ENCODE peak calls at places on chromosomes 6 and 20, in nine cellular contexts. One of them, this sample, is unnamed.

GRCh38 chr6:125792680-125793079 is 1.9 kb downstream of the NCOA7 start:
- DNase-seq in endothelial cell: no peak
- DNase-seq in coronary artery: no peak
- DNase-seq in AG09309: no peak
- DNase-seq in AG04450: no peak
- DNase-seq in neural crest cell: no peak
- DNase-seq in RWPE1: no peak
- DNase-seq in Peyer's patch: no peak
- DNase-seq in heart left ventricle: no peak
- DNase-seq in this sample: no peak

GRCh38 chr6:32194825-32195651 is 2.6 kb upstream of the GPSM3 start:
- DNase-seq in endothelial cell: peak
- DNase-seq in neural crest cell: peak
- DNase-seq in Peyer's patch: no peak
- DNase-seq in RWPE1: peak
- DNase-seq in AG04450: no peak
- DNase-seq in coronary artery: peak
- DNase-seq in AG09309: peak
- DNase-seq in heart left ventricle: no peak
- DNase-seq in this sample: peak

GRCh38 chr20:819680-820327 is 13.7 kb upstream of the FAM110A start:
- DNase-seq in RWPE1: no peak
- DNase-seq in AG04450: no peak
- DNase-seq in heart left ventricle: no peak
- DNase-seq in coronary artery: no peak
- DNase-seq in AG09309: no peak
- DNase-seq in endothelial cell: no peak
- DNase-seq in Peyer's patch: no peak
- DNase-seq in neural crest cell: no peak
- DNase-seq in this sample: no peak

GRCh38 chr6:133764011-133764812 is 124.7 kb upstream of the TCF21 start:
- DNase-seq in Peyer's patch: no peak
- DNase-seq in neural crest cell: no peak
- DNase-seq in coronary artery: no peak
- DNase-seq in endothelial cell: no peak
- DNase-seq in AG09309: no peak
- DNase-seq in heart left ventricle: no peak
- DNase-seq in RWPE1: no peak
- DNase-seq in AG04450: no peak
- DNase-seq in this sample: peak

GRCh38 chr20:22575087-22575721 is 9.2 kb downstream of the FOXA2 start:
- DNase-seq in neural crest cell: no peak
- DNase-seq in endothelial cell: no peak
- DNase-seq in RWPE1: no peak
- DNase-seq in AG04450: no peak
- DNase-seq in coronary artery: peak
- DNase-seq in Peyer's patch: no peak
- DNase-seq in AG09309: no peak
- DNase-seq in heart left ventricle: no peak
- DNase-seq in this sample: no peak

GRCh38 chr6:91097316-91097878 is 510.5 kb upstream of the MAP3K7 start:
- DNase-seq in neural crest cell: no peak
- DNase-seq in Peyer's patch: no peak
- DNase-seq in AG04450: no peak
- DNase-seq in endothelial cell: no peak
- DNase-seq in coronary artery: no peak
- DNase-seq in AG09309: no peak
- DNase-seq in RWPE1: no peak
- DNase-seq in heart left ventricle: peak
- DNase-seq in this sample: no peak

GRCh38 chr6:166004491-166005275 is 163.0 kb downstream of the TBXT start:
- DNase-seq in neural crest cell: no peak
- DNase-seq in RWPE1: no peak
- DNase-seq in AG09309: no peak
- DNase-seq in heart left ventricle: no peak
- DNase-seq in Peyer's patch: no peak
- DNase-seq in AG04450: no peak
- DNase-seq in endothelial cell: no peak
- DNase-seq in coronary artery: no peak
- DNase-seq in this sample: no peak

GRCh38 chr20:45368221-45368980 is 5.4 kb downstream of the SYS1 start:
- DNase-seq in neural crest cell: no peak
- DNase-seq in RWPE1: no peak
- DNase-seq in heart left ventricle: no peak
- DNase-seq in AG09309: no peak
- DNase-seq in AG04450: no peak
- DNase-seq in endothelial cell: no peak
- DNase-seq in coronary artery: no peak
- DNase-seq in Peyer's patch: no peak
- DNase-seq in this sample: no peak

GRCh38 chr20:56731041-56731440 is 101.9 kb downstream of the TFAP2C start:
- DNase-seq in heart left ventricle: no peak
- DNase-seq in neural crest cell: no peak
- DNase-seq in endothelial cell: no peak
- DNase-seq in RWPE1: no peak
- DNase-seq in AG04450: no peak
- DNase-seq in coronary artery: no peak
- DNase-seq in AG09309: no peak
- DNase-seq in Peyer's patch: no peak
- DNase-seq in this sample: no peak

GRCh38 chr6:1024587-1024986 is 287.3 kb upstream of the FOXQ1 start:
- DNase-seq in endothelial cell: no peak
- DNase-seq in RWPE1: no peak
- DNase-seq in AG04450: peak
- DNase-seq in neural crest cell: no peak
- DNase-seq in coronary artery: no peak
- DNase-seq in heart left ventricle: no peak
- DNase-seq in AG09309: peak
- DNase-seq in Peyer's patch: no peak
- DNase-seq in this sample: peak

GRCh38 chr6:158596861-158597260 is 37.0 kb downstream of the TMEM181 start:
- DNase-seq in endothelial cell: no peak
- DNase-seq in coronary artery: no peak
- DNase-seq in AG09309: no peak
- DNase-seq in Peyer's patch: no peak
- DNase-seq in RWPE1: no peak
- DNase-seq in AG04450: no peak
- DNase-seq in neural crest cell: no peak
- DNase-seq in heart left ventricle: no peak
- DNase-seq in this sample: no peak

GRCh38 chr6:10745116-10745515 is 2.5 kb upstream of the TMEM14B start:
- DNase-seq in RWPE1: no peak
- DNase-seq in AG04450: no peak
- DNase-seq in coronary artery: no peak
- DNase-seq in Peyer's patch: no peak
- DNase-seq in heart left ventricle: no peak
- DNase-seq in AG09309: no peak
- DNase-seq in endothelial cell: no peak
- DNase-seq in neural crest cell: no peak
- DNase-seq in this sample: no peak

GRCh38 chr6:436308-437041 is 44.9 kb downstream of the IRF4 start:
- DNase-seq in coronary artery: no peak
- DNase-seq in Peyer's patch: no peak
- DNase-seq in neural crest cell: no peak
- DNase-seq in AG09309: peak
- DNase-seq in AG04450: peak
- DNase-seq in endothelial cell: no peak
- DNase-seq in RWPE1: no peak
- DNase-seq in heart left ventricle: no peak
- DNase-seq in this sample: peak

GRCh38 chr6:8707956-8708772 is 272.8 kb upstream of the SLC35B3 start:
- DNase-seq in Peyer's patch: no peak
- DNase-seq in AG09309: peak
- DNase-seq in coronary artery: no peak
- DNase-seq in AG04450: no peak
- DNase-seq in heart left ventricle: no peak
- DNase-seq in RWPE1: peak
- DNase-seq in endothelial cell: no peak
- DNase-seq in neural crest cell: no peak
- DNase-seq in this sample: peak

GRCh38 chr6:67361264-67361663 is 1273.8 kb upstream of the ADGRB3 start:
- DNase-seq in coronary artery: no peak
- DNase-seq in AG09309: no peak
- DNase-seq in endothelial cell: no peak
- DNase-seq in Peyer's patch: no peak
- DNase-seq in heart left ventricle: no peak
- DNase-seq in neural crest cell: no peak
- DNase-seq in AG04450: no peak
- DNase-seq in RWPE1: no peak
- DNase-seq in this sample: no peak

GRCh38 chr20:18801516-18801915 is 12.1 kb upstream of the SCP2D1 start:
- DNase-seq in neural crest cell: no peak
- DNase-seq in RWPE1: no peak
- DNase-seq in Peyer's patch: no peak
- DNase-seq in endothelial cell: no peak
- DNase-seq in heart left ventricle: no peak
- DNase-seq in coronary artery: no peak
- DNase-seq in AG09309: no peak
- DNase-seq in AG04450: no peak
- DNase-seq in this sample: no peak

GRCh38 chr6:119742188-119742803 is 392.7 kb upstream of the MAN1A1 start:
- DNase-seq in RWPE1: peak
- DNase-seq in Peyer's patch: peak
- DNase-seq in endothelial cell: peak
- DNase-seq in AG09309: peak
- DNase-seq in coronary artery: no peak
- DNase-seq in neural crest cell: peak
- DNase-seq in heart left ventricle: peak
- DNase-seq in AG04450: no peak
- DNase-seq in this sample: no peak

GRCh38 chr20:47044938-47045337 is 150.3 kb downstream of the EYA2 start:
- DNase-seq in coronary artery: no peak
- DNase-seq in Peyer's patch: no peak
- DNase-seq in endothelial cell: no peak
- DNase-seq in heart left ventricle: no peak
- DNase-seq in AG09309: no peak
- DNase-seq in RWPE1: no peak
- DNase-seq in neural crest cell: no peak
- DNase-seq in AG04450: no peak
- DNase-seq in this sample: no peak

GRCh38 chr20:56360133-56360898 is 1.5 kb downstream of the FAM210B start:
- DNase-seq in AG04450: no peak
- DNase-seq in endothelial cell: no peak
- DNase-seq in heart left ventricle: no peak
- DNase-seq in neural crest cell: no peak
- DNase-seq in coronary artery: no peak
- DNase-seq in AG09309: no peak
- DNase-seq in RWPE1: peak
- DNase-seq in Peyer's patch: no peak
- DNase-seq in this sample: no peak

GRCh38 chr20:19757487-19757972 is 528 bp upstream of the RIN2 start:
- DNase-seq in coronary artery: peak
- DNase-seq in RWPE1: peak
- DNase-seq in heart left ventricle: peak
- DNase-seq in Peyer's patch: peak
- DNase-seq in AG09309: no peak
- DNase-seq in AG04450: peak
- DNase-seq in neural crest cell: peak
- DNase-seq in endothelial cell: peak
- DNase-seq in this sample: no peak

GRCh38 chr6:2037230-2037926 is 208.0 kb downstream of the GMDS start:
- DNase-seq in coronary artery: no peak
- DNase-seq in neural crest cell: no peak
- DNase-seq in AG04450: no peak
- DNase-seq in heart left ventricle: no peak
- DNase-seq in RWPE1: no peak
- DNase-seq in Peyer's patch: no peak
- DNase-seq in AG09309: no peak
- DNase-seq in endothelial cell: no peak
- DNase-seq in this sample: no peak
- TF ChIP-seq CTCF in coronary artery: no peak
- TF ChIP-seq CTCF in neural crest cell: peak
- TF ChIP-seq CTCF in AG04450: peak
- TF ChIP-seq CTCF in heart left ventricle: peak
- TF ChIP-seq CTCF in RWPE1: no peak
- TF ChIP-seq CTCF in Peyer's patch: no peak
- TF ChIP-seq CTCF in AG09309: peak
- TF ChIP-seq CTCF in endothelial cell: no peak
- TF ChIP-seq CTCF in this sample: no peak

GRCh38 chr6:168417158-168417557 is 23.8 kb upstream of the SMOC2 start:
- DNase-seq in RWPE1: no peak
- DNase-seq in Peyer's patch: no peak
- DNase-seq in AG09309: no peak
- DNase-seq in neural crest cell: no peak
- DNase-seq in AG04450: no peak
- DNase-seq in heart left ventricle: no peak
- DNase-seq in coronary artery: peak
- DNase-seq in endothelial cell: no peak
- DNase-seq in this sample: no peak
- TF ChIP-seq CTCF in RWPE1: no peak
- TF ChIP-seq CTCF in Peyer's patch: no peak
- TF ChIP-seq CTCF in AG09309: no peak
- TF ChIP-seq CTCF in neural crest cell: no peak
- TF ChIP-seq CTCF in AG04450: no peak
- TF ChIP-seq CTCF in heart left ventricle: no peak
- TF ChIP-seq CTCF in coronary artery: no peak
- TF ChIP-seq CTCF in endothelial cell: no peak
- TF ChIP-seq CTCF in this sample: no peak

DNA sequence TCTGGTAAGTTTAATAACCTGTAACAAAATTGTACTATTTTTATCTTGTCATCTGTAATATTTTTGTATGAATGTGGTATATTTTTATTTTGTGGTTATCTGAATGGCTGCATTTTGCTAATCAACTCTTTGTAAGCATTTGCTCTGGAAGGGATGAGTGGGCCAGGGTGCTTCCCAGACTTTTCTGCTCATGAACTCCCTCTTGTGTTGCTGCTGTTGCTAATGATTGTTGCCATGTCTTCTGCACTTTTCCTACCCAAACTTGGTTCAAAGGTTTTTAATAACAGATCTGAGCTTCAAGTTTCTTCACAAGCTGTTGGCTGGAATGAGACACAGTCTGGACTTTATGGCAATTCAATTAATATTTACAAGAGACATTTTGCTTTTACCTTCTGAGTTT is 1005.7 kb downstream of the HACE1 start:
- DNase-seq in neural crest cell: no peak
- DNase-seq in endothelial cell: no peak
- DNase-seq in RWPE1: no peak
- DNase-seq in coronary artery: no peak
- DNase-seq in heart left ventricle: no peak
- DNase-seq in Peyer's patch: no peak
- DNase-seq in AG09309: no peak
- DNase-seq in AG04450: no peak
- DNase-seq in this sample: no peak
- TF ChIP-seq CTCF in neural crest cell: no peak
- TF ChIP-seq CTCF in endothelial cell: no peak
- TF ChIP-seq CTCF in RWPE1: no peak
- TF ChIP-seq CTCF in coronary artery: no peak
- TF ChIP-seq CTCF in heart left ventricle: no peak
- TF ChIP-seq CTCF in Peyer's patch: no peak
- TF ChIP-seq CTCF in AG09309: no peak
- TF ChIP-seq CTCF in AG04450: no peak
- TF ChIP-seq CTCF in this sample: no peak

DNA sequence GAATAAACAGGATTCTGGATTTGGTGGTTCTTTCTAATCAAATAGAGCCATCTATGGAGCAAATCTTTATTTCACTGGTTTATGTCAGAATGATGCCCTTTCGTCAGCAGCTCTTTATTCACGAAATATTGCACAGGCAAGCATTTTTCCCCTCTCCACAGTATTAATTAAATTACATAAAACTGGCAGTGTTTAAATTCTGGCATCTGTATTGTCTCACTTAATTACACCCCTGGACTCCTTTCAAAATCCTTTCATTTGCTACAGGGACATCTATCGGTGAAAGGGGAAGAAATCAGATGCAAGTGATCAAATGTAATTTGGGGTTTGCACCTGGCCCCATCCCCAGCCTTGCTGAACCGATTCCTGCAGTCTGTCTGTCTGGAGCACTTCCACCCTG is 801.9 kb downstream of the QKI start:
- DNase-seq in endothelial cell: no peak
- DNase-seq in RWPE1: no peak
- DNase-seq in heart left ventricle: no peak
- DNase-seq in neural crest cell: no peak
- DNase-seq in coronary artery: no peak
- DNase-seq in AG09309: no peak
- DNase-seq in AG04450: no peak
- DNase-seq in Peyer's patch: no peak
- DNase-seq in this sample: no peak
- TF ChIP-seq CTCF in endothelial cell: no peak
- TF ChIP-seq CTCF in RWPE1: no peak
- TF ChIP-seq CTCF in heart left ventricle: no peak
- TF ChIP-seq CTCF in neural crest cell: no peak
- TF ChIP-seq CTCF in coronary artery: no peak
- TF ChIP-seq CTCF in AG09309: no peak
- TF ChIP-seq CTCF in AG04450: no peak
- TF ChIP-seq CTCF in Peyer's patch: no peak
- TF ChIP-seq CTCF in this sample: no peak

This sample was measured in AG09319.